ENCODE peak calls at places on chromosomes 6 and 20, in four cellular contexts. V is K562, Q is HepG2, N is GM12878. Y is an unnamed sample.

GRCh38 chr6:73610444-73611275 is 43.1 kb downstream of the SLC17A5 start:
- DNase-seq in V (peak), Q (peak), N (peak), Y (no peak)

GRCh38 chr6:108588586-108588985 is 27.9 kb downstream of the FOXO3 start:
- DNase-seq in V (no peak), Q (no peak), N (no peak), Y (no peak)

GRCh38 chr6:56730663-56731529 is 88.2 kb upstream of the DST start:
- DNase-seq in V (no peak), Q (no peak), N (no peak), Y (no peak)

GRCh38 chr20:64247312-64247627 is 8.3 kb upstream of the PCMTD2 start:
- DNase-seq in V (no peak), Q (no peak), N (no peak), Y (no peak)

GRCh38 chr6:47134476-47135189 is 92.5 kb upstream of the ADGRF1 start:
- DNase-seq in V (peak), Q (peak), N (no peak), Y (no peak)

GRCh38 chr20:2005831-2006426 is 12.1 kb upstream of the PDYN start:
- DNase-seq in V (peak), Q (peak), N (no peak), Y (peak)

GRCh38 chr6:14921170-14921569 is 324.7 kb upstream of the JARID2 start:
- DNase-seq in V (peak), Q (no peak), N (no peak), Y (no peak)

GRCh38 chr20:52318601-52319000 is 127.0 kb upstream of the ZFP64 start:
- DNase-seq in V (no peak), Q (no peak), N (no peak), Y (no peak)

GRCh38 chr20:53916173-53916512 is 154.3 kb downstream of the BCAS1 start:
- DNase-seq in V (no peak), Q (no peak), N (no peak), Y (no peak)

GRCh38 chr6:51289041-51289440 is 470.4 kb downstream of the TFAP2B start:
- DNase-seq in V (no peak), Q (no peak), N (no peak), Y (no peak)

GRCh38 chr6:16223362-16223761 is 15.0 kb upstream of the GMPR start:
- DNase-seq in V (no peak), Q (no peak), N (no peak), Y (no peak)

GRCh38 chr6:163260911-163261310 is 153.6 kb upstream of the QKI start:
- DNase-seq in V (no peak), Q (no peak), N (no peak), Y (no peak)

GRCh38 chr20:25083141-25083772 is 1.3 kb upstream of the VSX1 start:
- DNase-seq in V (no peak), Q (no peak), N (no peak), Y (peak)

GRCh38 chr6:138421089-138421488 is 17.1 kb downstream of the HEBP2 start:
- DNase-seq in V (no peak), Q (no peak), N (no peak), Y (no peak)

GRCh38 chr20:45968801-45969711 is 2.9 kb downstream of the ZNF335 start:
- DNase-seq in V (no peak), Q (no peak), N (no peak), Y (no peak)

GRCh38 chr6:88360203-88360797 is 194.2 kb upstream of the CNR1 start:
- DNase-seq in V (no peak), Q (peak), N (no peak), Y (no peak)

GRCh38 chr20:17595846-17596245 is 26.0 kb downstream of the DSTN start:
- DNase-seq in V (no peak), Q (no peak), N (no peak), Y (no peak)

GRCh38 chr6:144582939-144583613 is 297.9 kb downstream of the UTRN start:
- DNase-seq in V (peak), Q (no peak), N (peak), Y (no peak)

GRCh38 chr6:23584134-23584763 is 541.8 kb upstream of the NRSN1 start:
- DNase-seq in V (no peak), Q (peak), N (no peak), Y (no peak)

GRCh38 chr20:64157878-64158277 is 6.4 kb upstream of the MYT1 start:
- DNase-seq in V (no peak), Q (no peak), N (no peak), Y (no peak)

GRCh38 chr6:168585441-168585840 is 144.5 kb downstream of the SMOC2 start:
- DNase-seq in V (no peak), Q (no peak), N (no peak), Y (peak)

GRCh38 chr6:158869010-158869603 is 49.9 kb upstream of the EZR start:
- DNase-seq in V (no peak), Q (no peak), N (peak), Y (no peak)

GRCh38 chr6:48318670-48319069 is 207.7 kb upstream of the PTCHD4 start:
- DNase-seq in V (no peak), Q (no peak), N (no peak), Y (no peak)

GRCh38 chr6:127120109-127120786 is 1.8 kb downstream of the RSPO3 start:
- DNase-seq in V (no peak), Q (no peak), N (no peak), Y (no peak)
- TF ChIP-seq CBX5 in V (no peak), Q (no peak), N (no peak), Y (no peak)

DNA sequence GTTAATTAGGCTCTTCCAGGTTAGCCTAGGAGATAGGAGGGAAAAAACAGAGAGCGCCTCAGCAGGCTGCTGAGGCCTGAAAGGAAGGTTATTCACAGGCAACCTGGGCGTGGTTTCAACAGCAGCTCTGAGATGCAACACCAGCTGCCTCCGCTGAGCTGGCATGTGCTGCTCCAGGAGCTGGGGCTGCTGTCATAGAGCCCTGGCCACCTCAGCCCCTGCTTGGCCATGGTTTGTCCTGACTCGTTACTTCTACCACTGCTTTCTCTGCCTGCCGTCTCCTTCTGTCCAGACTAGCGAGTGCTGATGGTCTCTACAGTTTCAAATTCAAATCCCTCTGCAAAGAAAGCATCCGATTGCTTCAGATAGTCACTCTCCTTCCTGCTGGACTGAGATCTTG is 32.5 kb upstream of the RPP40 start:
- DNase-seq in V (peak), Q (peak), N (no peak), Y (no peak)
- TF ChIP-seq CBX5 in V (no peak), Q (no peak), N (no peak), Y (no peak)

GRCh38 chr6:111978826-111979225 is 75.1 kb upstream of the CCN6 start:
- DNase-seq in V (no peak), Q (no peak), N (no peak), Y (no peak)
- TF ChIP-seq CBX5 in V (no peak), Q (no peak), N (no peak), Y (no peak)

DNA sequence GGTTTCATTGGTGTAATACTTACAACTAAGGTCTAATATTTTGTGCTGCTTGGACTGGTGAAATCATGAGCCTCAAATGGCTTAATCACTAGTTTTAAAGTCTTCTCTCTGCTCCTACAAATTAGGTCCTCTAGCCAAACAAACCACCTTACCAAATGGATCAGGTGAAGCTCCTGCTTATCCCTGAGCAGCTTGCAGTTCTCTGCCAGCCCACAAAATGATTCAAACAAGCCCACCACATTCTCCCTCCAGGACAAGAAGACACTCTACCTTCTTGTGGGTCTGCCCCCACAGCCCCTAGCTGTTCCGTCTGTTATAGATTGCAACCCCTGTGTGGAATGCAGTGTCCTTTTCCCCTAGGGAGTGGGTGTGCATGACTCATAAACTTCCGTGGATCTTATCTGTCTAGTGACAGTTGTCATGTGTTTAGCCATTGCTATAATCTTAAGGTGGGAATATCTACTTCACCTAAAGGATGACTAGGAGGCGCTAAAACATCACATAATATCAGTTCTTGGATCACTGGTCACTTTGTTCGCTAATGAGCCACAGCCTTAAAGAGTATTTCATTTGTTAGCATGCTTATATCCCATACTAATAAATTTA is 940.5 kb upstream of the MANEA start:
- DNase-seq in V (no peak), Q (peak), N (no peak), Y (peak)
- TF ChIP-seq CBX5 in V (no peak), Q (no peak), N (no peak), Y (no peak)

DNA sequence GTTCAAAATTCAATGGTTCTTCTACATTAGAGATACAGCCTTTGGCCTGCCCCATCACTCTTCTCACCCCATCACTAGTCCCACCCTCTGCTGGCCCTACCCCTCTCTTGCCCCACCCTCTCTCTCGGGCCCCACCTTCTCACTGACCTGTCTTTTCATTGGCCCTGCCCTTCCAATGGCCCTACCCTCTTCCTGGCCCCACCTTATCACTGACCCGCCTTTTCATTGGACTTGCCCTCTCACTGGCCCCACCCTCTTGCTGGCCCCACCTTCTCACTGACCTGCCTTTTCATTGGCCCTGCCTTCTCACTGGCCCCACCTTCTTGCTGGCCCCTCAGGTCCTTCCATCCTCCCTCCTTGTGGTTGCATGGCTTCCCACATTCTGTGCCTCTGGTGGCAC is 107.2 kb upstream of the PLEKHG1 start:
- DNase-seq in V (peak), Q (no peak), N (no peak), Y (no peak)
- TF ChIP-seq CBX5 in V (no peak), Q (no peak), N (no peak), Y (no peak)

GRCh38 chr6:35294308-35294945 is 3.2 kb upstream of the DEF6 start:
- DNase-seq in V (peak), Q (peak), N (no peak), Y (no peak)
- TF ChIP-seq CBX5 in V (no peak), Q (peak), N (no peak), Y (no peak)

Y was measured in H1.